ENCODE peak calls at places on chromosomes 16 and 17, in ten cellular contexts. D is CD8-positive, alpha-beta memory T cell; A is NCI-H510A treated with DMSO at 0.1 percent for 48 hours; Y is NCI-H1105; S is T1000; O is NCI-H69; H is NCI-H774; K is type B pancreatic cell; I is cardiac muscle cell; J is HFF-Myc. F is an unnamed sample.

GRCh38 chr17:68468785-68469184 is 11.5 kb upstream of the WIPI1 start:
- DNase-seq in D (no peak), A (no peak), Y (no peak), S (no peak), O (no peak), H (no peak), K (no peak), I (peak), J (peak), F (no peak)

GRCh38 chr16:80804061-80804450 is 342 bp downstream of the CDYL2 start:
- DNase-seq in D (peak), A (no peak), Y (no peak), S (no peak), O (peak), H (no peak), K (peak), I (peak), J (peak), F (no peak)

GRCh38 chr17:64158411-64158810 is 28.5 kb upstream of the ERN1 start:
- DNase-seq in D (no peak), A (no peak), Y (no peak), S (no peak), O (no peak), H (no peak), K (no peak), I (no peak), J (no peak), F (no peak)

GRCh38 chr17:81347437-81347836 is 47.8 kb upstream of the BAHCC1 start:
- DNase-seq in D (no peak), A (no peak), Y (no peak), S (no peak), O (no peak), H (no peak), K (no peak), I (no peak), J (no peak), F (no peak)

GRCh38 chr17:27569257-27569722 is 61.7 kb upstream of the LGALS9 start:
- DNase-seq in D (peak), A (no peak), Y (no peak), S (no peak), O (peak), H (no peak), K (no peak), I (peak), J (no peak), F (no peak)

GRCh38 chr17:39223907-39224777 is 1.6 kb downstream of the STAC2 start:
- DNase-seq in D (no peak), A (no peak), Y (no peak), S (no peak), O (peak), H (no peak), K (no peak), I (no peak), J (no peak), F (no peak)

GRCh38 chr16:57503366-57503765 is 17.1 kb upstream of the DOK4 start:
- DNase-seq in D (no peak), A (peak), Y (no peak), S (no peak), O (peak), H (peak), K (no peak), I (no peak), J (no peak), F (peak)

GRCh38 chr16:10970065-10970464 is 25.7 kb downstream of the CLEC16A start:
- DNase-seq in D (no peak), A (no peak), Y (no peak), S (no peak), O (no peak), H (no peak), K (no peak), I (no peak), J (no peak), F (no peak)

GRCh38 chr16:53892155-53892554 is 188.2 kb downstream of the FTO start:
- DNase-seq in D (peak), A (peak), Y (peak), S (no peak), O (peak), H (peak), K (no peak), I (peak), J (peak), F (peak)

F was measured in NCI-H1092.